ENCODE peak calls at places on chromosome 2, in five cellular contexts. One of them, this sample, is unnamed.

GRCh38 chr2:203612246-203612645 is 77.1 kb upstream of the RAPH1 start:
- DNase-seq in psoas muscle: no peak
- DNase-seq in cardiac muscle cell: no peak
- DNase-seq in GM12878: no peak
- DNase-seq in lower leg skin: no peak
- DNase-seq in this sample: no peak

GRCh38 chr2:16194530-16194929 is 254.2 kb downstream of the MYCN start:
- DNase-seq in psoas muscle: no peak
- DNase-seq in lower leg skin: no peak
- DNase-seq in GM12878: no peak
- DNase-seq in cardiac muscle cell: no peak
- DNase-seq in this sample: no peak

GRCh38 chr2:88880441-88880953 is 189.0 kb downstream of the RPIA start:
- DNase-seq in GM12878: no peak
- DNase-seq in psoas muscle: no peak
- DNase-seq in lower leg skin: no peak
- DNase-seq in cardiac muscle cell: peak; percentile 62
- DNase-seq in this sample: peak; percentile 6

GRCh38 chr2:225479386-225479785 is 79.9 kb downstream of the NYAP2 start:
- DNase-seq in cardiac muscle cell: no peak
- DNase-seq in GM12878: no peak
- DNase-seq in psoas muscle: no peak
- DNase-seq in lower leg skin: no peak
- DNase-seq in this sample: no peak

GRCh38 chr2:169561364-169561763 is 12.3 kb downstream of the FASTKD1 start:
- DNase-seq in cardiac muscle cell: no peak
- DNase-seq in GM12878: no peak
- DNase-seq in lower leg skin: no peak
- DNase-seq in psoas muscle: no peak
- DNase-seq in this sample: no peak

GRCh38 chr2:19643117-19643518 is 258.7 kb downstream of the TTC32 start:
- DNase-seq in psoas muscle: no peak
- DNase-seq in lower leg skin: no peak
- DNase-seq in GM12878: peak; percentile 13
- DNase-seq in cardiac muscle cell: no peak
- DNase-seq in this sample: no peak

GRCh38 chr2:95372845-95373244 is 29.7 kb upstream of the FAHD2A start:
- DNase-seq in psoas muscle: no peak
- DNase-seq in GM12878: no peak
- DNase-seq in lower leg skin: no peak
- DNase-seq in cardiac muscle cell: no peak
- DNase-seq in this sample: no peak

GRCh38 chr2:76391663-76392062 is 680.9 kb upstream of the GCFC2 start:
- DNase-seq in lower leg skin: no peak
- DNase-seq in psoas muscle: no peak
- DNase-seq in cardiac muscle cell: peak; percentile 86
- DNase-seq in GM12878: no peak
- DNase-seq in this sample: no peak

GRCh38 chr2:189128961-189129360 is 50.6 kb downstream of the COL5A2 start:
- DNase-seq in psoas muscle: no peak
- DNase-seq in GM12878: no peak
- DNase-seq in lower leg skin: no peak
- DNase-seq in cardiac muscle cell: no peak
- DNase-seq in this sample: no peak

GRCh38 chr2:241809383-241810303 is 650 bp downstream of the NEU4 start:
- DNase-seq in psoas muscle: peak; percentile 53
- DNase-seq in GM12878: no peak
- DNase-seq in lower leg skin: no peak
- DNase-seq in cardiac muscle cell: no peak
- DNase-seq in this sample: no peak

GRCh38 chr2:11509657-11510360 is 24.0 kb upstream of the GREB1 start:
- DNase-seq in lower leg skin: no peak
- DNase-seq in psoas muscle: no peak
- DNase-seq in GM12878: no peak
- DNase-seq in cardiac muscle cell: no peak
- DNase-seq in this sample: no peak

GRCh38 chr2:145599761-145600160 is 1079.8 kb upstream of the ZEB2 start:
- DNase-seq in cardiac muscle cell: no peak
- DNase-seq in psoas muscle: no peak
- DNase-seq in GM12878: no peak
- DNase-seq in lower leg skin: no peak
- DNase-seq in this sample: no peak

GRCh38 chr2:42567806-42568429 is 514 bp upstream of the MTA3 start:
- DNase-seq in cardiac muscle cell: peak; percentile 55
- DNase-seq in lower leg skin: peak; percentile 19
- DNase-seq in GM12878: peak; percentile 48
- DNase-seq in psoas muscle: peak; percentile 57
- DNase-seq in this sample: no peak

GRCh38 chr2:42809876-42810125 is 17.4 kb upstream of the HAAO start:
- DNase-seq in GM12878: no peak
- DNase-seq in lower leg skin: no peak
- DNase-seq in psoas muscle: peak; percentile 94
- DNase-seq in cardiac muscle cell: peak; percentile 88
- DNase-seq in this sample: no peak

GRCh38 chr2:231008131-231008530 is 12.2 kb downstream of the SPATA3 start:
- DNase-seq in psoas muscle: no peak
- DNase-seq in GM12878: no peak
- DNase-seq in cardiac muscle cell: no peak
- DNase-seq in lower leg skin: no peak
- DNase-seq in this sample: no peak

GRCh38 chr2:19667085-19667484 is 234.7 kb downstream of the TTC32 start:
- DNase-seq in GM12878: no peak
- DNase-seq in psoas muscle: no peak
- DNase-seq in cardiac muscle cell: no peak
- DNase-seq in lower leg skin: no peak
- DNase-seq in this sample: no peak

GRCh38 chr2:70362661-70363060 is 60.8 kb upstream of the FAM136A start:
- DNase-seq in GM12878: no peak
- DNase-seq in cardiac muscle cell: no peak
- DNase-seq in lower leg skin: no peak
- DNase-seq in psoas muscle: no peak
- DNase-seq in this sample: no peak

GRCh38 chr2:52861606-52862005 is 906.0 kb upstream of the CHAC2 start:
- DNase-seq in lower leg skin: no peak
- DNase-seq in cardiac muscle cell: no peak
- DNase-seq in psoas muscle: no peak
- DNase-seq in GM12878: no peak
- DNase-seq in this sample: no peak

GRCh38 chr2:96637385-96638143 is 548 bp downstream of the KANSL3 start:
- DNase-seq in cardiac muscle cell: peak; percentile 90
- DNase-seq in psoas muscle: peak; percentile 96
- DNase-seq in GM12878: peak; percentile 21
- DNase-seq in lower leg skin: peak; percentile 79
- DNase-seq in this sample: peak; percentile 47

GRCh38 chr2:128552806-128553551 is 234.3 kb upstream of the HS6ST1 start:
- DNase-seq in psoas muscle: no peak
- DNase-seq in lower leg skin: no peak
- DNase-seq in cardiac muscle cell: no peak
- DNase-seq in GM12878: no peak
- DNase-seq in this sample: no peak

GRCh38 chr2:126880262-126880800 is 18.4 kb upstream of the TEX51 start:
- DNase-seq in lower leg skin: no peak
- DNase-seq in GM12878: no peak
- DNase-seq in cardiac muscle cell: no peak
- DNase-seq in psoas muscle: no peak
- DNase-seq in this sample: no peak

GRCh38 chr2:169478745-169479256 is 493 bp upstream of the BBS5 start:
- DNase-seq in GM12878: no peak
- DNase-seq in lower leg skin: no peak
- DNase-seq in psoas muscle: no peak
- DNase-seq in cardiac muscle cell: no peak
- DNase-seq in this sample: no peak

GRCh38 chr2:54669677-54670484 is 53.6 kb upstream of the EML6 start:
- DNase-seq in cardiac muscle cell: no peak
- DNase-seq in GM12878: no peak
- DNase-seq in psoas muscle: no peak
- DNase-seq in lower leg skin: peak; percentile 72
- DNase-seq in this sample: peak; percentile 65

GRCh38 chr2:98471402-98472131 is 26.9 kb downstream of the INPP4A start:
- DNase-seq in lower leg skin: no peak
- DNase-seq in GM12878: no peak
- DNase-seq in cardiac muscle cell: no peak
- DNase-seq in psoas muscle: no peak
- DNase-seq in this sample: no peak

GRCh38 chr2:99861376-99861760 is 281.0 kb downstream of the AFF3 start:
- DNase-seq in psoas muscle: no peak
- DNase-seq in cardiac muscle cell: no peak
- DNase-seq in lower leg skin: no peak
- DNase-seq in GM12878: no peak
- DNase-seq in this sample: no peak

GRCh38 chr2:43774617-43775016 is 778 bp downstream of the DYNC2LI1 start:
- DNase-seq in GM12878: no peak
- DNase-seq in psoas muscle: no peak
- DNase-seq in lower leg skin: no peak
- DNase-seq in cardiac muscle cell: no peak
- DNase-seq in this sample: no peak

GRCh38 chr2:26274058-26274613 is 29.4 kb downstream of the HADHB start:
- DNase-seq in cardiac muscle cell: no peak
- DNase-seq in psoas muscle: no peak
- DNase-seq in GM12878: no peak
- DNase-seq in lower leg skin: peak; percentile 94
- DNase-seq in this sample: peak; percentile 79

GRCh38 chr2:26270363-26270762 is 25.6 kb downstream of the HADHB start:
- DNase-seq in psoas muscle: no peak
- DNase-seq in GM12878: no peak
- DNase-seq in lower leg skin: no peak
- DNase-seq in cardiac muscle cell: no peak
- DNase-seq in this sample: no peak

GRCh38 chr2:26273501-26273900 is 28.8 kb downstream of the HADHB start:
- DNase-seq in cardiac muscle cell: no peak
- DNase-seq in GM12878: no peak
- DNase-seq in lower leg skin: no peak
- DNase-seq in psoas muscle: no peak
- DNase-seq in this sample: peak; percentile 9

GRCh38 chr2:26268184-26268583 is 23.4 kb downstream of the HADHB start:
- DNase-seq in psoas muscle: no peak
- DNase-seq in cardiac muscle cell: peak; percentile 4
- DNase-seq in lower leg skin: no peak
- DNase-seq in GM12878: no peak
- DNase-seq in this sample: no peak

DNA sequence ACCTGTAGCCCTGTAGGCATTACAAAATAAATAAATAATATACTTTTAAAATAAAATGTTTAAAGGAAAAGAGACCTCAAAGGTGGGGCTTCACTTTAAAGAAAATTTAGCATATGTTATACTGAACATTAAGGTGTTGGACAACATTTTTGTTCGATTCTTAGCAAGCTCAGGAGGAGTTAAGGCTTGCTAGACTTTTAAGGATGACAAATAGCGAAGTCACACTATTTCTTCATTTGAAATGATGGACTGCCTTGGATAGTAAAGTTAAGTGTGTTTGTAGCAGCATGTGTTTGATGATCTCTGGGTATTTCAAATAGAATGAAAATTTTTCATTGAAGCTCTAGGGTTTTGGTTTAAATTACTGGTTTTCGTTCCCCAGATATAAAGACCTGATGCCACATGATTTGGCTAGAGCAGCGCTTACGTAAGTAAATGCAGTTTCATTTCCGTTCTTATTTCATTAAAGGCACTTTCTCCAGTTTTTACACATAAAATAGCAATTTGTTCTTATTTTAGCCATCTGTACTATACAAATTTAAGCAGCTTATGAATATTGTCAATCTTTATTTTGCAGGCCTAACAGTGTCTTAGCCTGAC is 24.9 kb downstream of the HADHB start:
- DNase-seq in psoas muscle: no peak
- DNase-seq in GM12878: no peak
- DNase-seq in cardiac muscle cell: no peak
- DNase-seq in lower leg skin: no peak
- DNase-seq in this sample: no peak
- H3K4me3 ChIP-seq in psoas muscle: no peak overlapping the region
- H3K4me3 ChIP-seq in GM12878: no peak overlapping the region
- H3K4me3 ChIP-seq in cardiac muscle cell: no peak overlapping the region
- H3K4me3 ChIP-seq in lower leg skin: no peak overlapping the region
- H3K4me3 ChIP-seq in this sample: no peak overlapping the region

DNA sequence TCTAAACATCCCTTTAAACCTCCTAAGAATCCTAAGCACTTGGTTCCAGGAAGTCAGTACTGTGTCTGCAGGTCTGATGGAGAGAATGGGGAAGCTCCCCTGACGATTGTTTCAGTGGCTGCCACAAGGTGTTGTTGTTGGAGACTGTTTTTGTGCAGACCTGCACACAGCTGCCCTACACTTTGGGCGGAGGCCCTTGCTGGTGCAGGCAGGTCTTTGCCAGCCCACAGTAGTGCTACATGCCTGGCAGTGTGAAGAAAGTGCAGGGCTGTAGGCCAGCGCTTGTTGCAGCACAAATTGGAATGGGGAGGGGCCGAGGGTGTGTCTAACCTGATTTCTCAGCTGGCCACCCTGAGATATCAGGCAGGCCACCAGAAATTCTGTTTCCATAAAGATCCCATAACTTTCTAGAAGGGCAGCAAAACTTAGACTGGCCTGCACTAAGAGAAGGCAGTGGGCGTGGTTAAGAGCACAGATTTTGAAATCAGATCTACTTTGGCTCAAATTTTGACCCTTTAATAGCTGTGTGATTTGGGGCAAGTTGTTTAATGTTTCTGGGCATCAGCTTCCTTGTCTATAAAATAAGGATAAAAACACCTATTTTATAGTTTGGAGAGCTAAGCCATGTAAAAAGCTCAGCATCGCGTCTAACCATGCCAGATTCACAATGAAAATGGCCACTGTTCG is 83.7 kb upstream of the SLC1A4 start:
- DNase-seq in cardiac muscle cell: no peak
- DNase-seq in lower leg skin: peak; percentile 58
- DNase-seq in GM12878: no peak
- DNase-seq in psoas muscle: no peak
- DNase-seq in this sample: no peak
- H3K4me3 ChIP-seq in cardiac muscle cell: no peak overlapping the region
- H3K4me3 ChIP-seq in lower leg skin: no peak overlapping the region
- H3K4me3 ChIP-seq in GM12878: no peak overlapping the region
- H3K4me3 ChIP-seq in psoas muscle: no peak overlapping the region
- H3K4me3 ChIP-seq in this sample: no peak overlapping the region

GRCh38 chr2:121768143-121768755 is 12.8 kb downstream of the TSN start:
- DNase-seq in lower leg skin: no peak
- DNase-seq in psoas muscle: no peak
- DNase-seq in cardiac muscle cell: no peak
- DNase-seq in GM12878: no peak
- DNase-seq in this sample: no peak
- H3K4me3 ChIP-seq in lower leg skin: no peak overlapping the region
- H3K4me3 ChIP-seq in psoas muscle: no peak overlapping the region
- H3K4me3 ChIP-seq in cardiac muscle cell: no peak overlapping the region
- H3K4me3 ChIP-seq in GM12878: no peak overlapping the region
- H3K4me3 ChIP-seq in this sample: no peak overlapping the region

DNA sequence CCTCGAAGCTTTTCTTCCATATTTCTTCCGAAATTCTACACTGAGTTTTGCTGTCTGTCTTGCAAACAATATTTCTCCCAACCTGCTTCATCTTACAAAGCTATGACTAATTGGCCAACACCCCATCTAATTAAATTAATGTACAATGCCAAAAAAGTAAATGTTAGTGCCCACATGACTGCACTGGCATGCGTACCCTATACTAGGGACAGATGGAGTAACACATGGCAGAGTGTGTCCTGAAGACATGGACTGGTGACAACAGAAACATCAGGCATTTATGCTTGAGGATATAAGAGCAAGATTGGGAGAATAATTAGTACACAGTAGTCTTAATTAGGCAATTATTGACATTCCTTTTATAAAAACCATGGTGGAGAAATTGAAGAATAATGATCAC is 66.8 kb downstream of the MREG start:
- DNase-seq in cardiac muscle cell: no peak
- DNase-seq in GM12878: no peak
- DNase-seq in lower leg skin: no peak
- DNase-seq in psoas muscle: no peak
- DNase-seq in this sample: no peak
- H3K4me3 ChIP-seq in cardiac muscle cell: no peak overlapping the region
- H3K4me3 ChIP-seq in GM12878: no peak overlapping the region
- H3K4me3 ChIP-seq in lower leg skin: no peak overlapping the region
- H3K4me3 ChIP-seq in psoas muscle: no peak overlapping the region
- H3K4me3 ChIP-seq in this sample: no peak overlapping the region

GRCh38 chr2:104851236-104852160 is 2.4 kb upstream of the POU3F3 start:
- DNase-seq in lower leg skin: no peak
- DNase-seq in cardiac muscle cell: no peak
- DNase-seq in psoas muscle: no peak
- DNase-seq in GM12878: no peak
- DNase-seq in this sample: no peak
- H3K4me3 ChIP-seq in lower leg skin: no peak overlapping the region
- H3K4me3 ChIP-seq in cardiac muscle cell: no peak overlapping the region
- H3K4me3 ChIP-seq in psoas muscle: peak overlapping the region; percentile 53
- H3K4me3 ChIP-seq in GM12878: no peak overlapping the region
- H3K4me3 ChIP-seq in this sample: peak overlapping the region; percentile 32

This sample was measured in skeletal muscle cell.